ENCODE peak calls at places on chromosome 5, in four cellular contexts. C is HepG2, K is sigmoid colon, T is GM20000. F is an unnamed sample.

GRCh38 chr5:150065346-150065745 is 21.0 kb downstream of the CSF1R start:
- DNase-seq in T (no peak), K (peak), C (peak), F (no peak)

GRCh38 chr5:91864902-91865420 is 481.8 kb upstream of the ARRDC3 start:
- DNase-seq in C (no peak), K (no peak), T (no peak), F (no peak)

GRCh38 chr5:121962943-121963342 is 1.2 kb downstream of the SRFBP1 start:
- DNase-seq in K (no peak), C (no peak), T (no peak), F (no peak)

GRCh38 chr5:40755093-40755406 is 711 bp downstream of the TTC33 start:
- DNase-seq in K (peak), T (peak), C (peak), F (peak)

GRCh38 chr5:177306674-177307543 is 3.3 kb downstream of the PRELID1 start:
- DNase-seq in C (no peak), T (no peak), K (no peak), F (no peak)

GRCh38 chr5:93299596-93300308 is 281.3 kb downstream of the NR2F1-AS1 start:
- DNase-seq in C (no peak), T (no peak), K (no peak), F (no peak)

GRCh38 chr5:61274561-61274960 is 57.5 kb upstream of the ZSWIM6 start:
- DNase-seq in C (no peak), T (no peak), K (no peak), F (no peak)

GRCh38 chr5:179267071-179267670 is 78.1 kb downstream of the ADAMTS2 start:
- DNase-seq in K (peak), C (no peak), T (no peak), F (no peak)

GRCh38 chr5:127074466-127074865 is 1.2 kb upstream of the C5orf63 start:
- DNase-seq in T (no peak), C (no peak), K (no peak), F (no peak)

GRCh38 chr5:72324186-72324825 is 4.1 kb downstream of the PTCD2 start:
- DNase-seq in K (no peak), T (no peak), C (no peak), F (no peak)

GRCh38 chr5:5726401-5726800 is 303.9 kb downstream of the ICE1 start:
- DNase-seq in T (no peak), C (no peak), K (no peak), F (no peak)

GRCh38 chr5:34411470-34412346 is 244.4 kb upstream of the RAI14 start:
- DNase-seq in K (no peak), C (no peak), T (no peak), F (no peak)

GRCh38 chr5:32474201-32474854 is 29.8 kb upstream of the ZFR start:
- DNase-seq in C (no peak), T (no peak), K (no peak), F (no peak)

GRCh38 chr5:23072179-23072578 is 219.0 kb upstream of the CDH12 start:
- DNase-seq in T (peak), C (no peak), K (no peak), F (peak)

GRCh38 chr5:10524376-10525123 is 39.3 kb upstream of the ANKRD33B start:
- DNase-seq in C (no peak), K (no peak), T (no peak), F (no peak)

GRCh38 chr5:163705983-163706771 is 200.8 kb downstream of the MAT2B start:
- DNase-seq in C (no peak), T (no peak), K (no peak), F (no peak)

GRCh38 chr5:166074839-166075481 is 2216.5 kb upstream of the WWC1 start:
- DNase-seq in T (no peak), C (no peak), K (no peak), F (no peak)

GRCh38 chr5:14386882-14387575 is 194.6 kb upstream of the OTULINL start:
- DNase-seq in K (no peak), C (no peak), T (no peak), F (no peak)

GRCh38 chr5:159582756-159583523 is 252.7 kb upstream of the IL12B start:
- DNase-seq in T (no peak), K (no peak), C (no peak), F (no peak)

GRCh38 chr5:618450-618849 is 6.3 kb downstream of the CEP72 start:
- DNase-seq in K (peak), T (no peak), C (no peak), F (no peak)

GRCh38 chr5:172620506-172620905 is 20.6 kb upstream of the NEURL1B start:
- DNase-seq in C (no peak), T (no peak), K (no peak), F (no peak)

GRCh38 chr5:100970646-100971045 is 67.6 kb upstream of the ST8SIA4 start:
- DNase-seq in K (no peak), T (no peak), C (no peak), F (no peak)

GRCh38 chr5:77168884-77169254 is 41.6 kb upstream of the PDE8B start:
- DNase-seq in T (no peak), C (no peak), K (no peak), F (no peak)

GRCh38 chr5:34656001-34656699 is at the start of gene RAI14:
- DNase-seq in T (peak), C (peak), K (peak), F (peak)

GRCh38 chr5:103667068-103667467 is 104.5 kb upstream of the NUDT12 start:
- DNase-seq in T (no peak), C (no peak), K (no peak), F (no peak)

GRCh38 chr5:5250758-5251157 is 110.6 kb downstream of the ADAMTS16 start:
- DNase-seq in C (no peak), T (no peak), K (no peak), F (no peak)

GRCh38 chr5:6732634-6733410 is 19.6 kb downstream of the TENT4A start:
- DNase-seq in K (peak), C (no peak), T (no peak), F (no peak)

GRCh38 chr5:135191084-135191826 is 157.2 kb upstream of the PITX1 start:
- DNase-seq in K (peak), T (peak), C (peak), F (peak)

GRCh38 chr5:146345578-146346366 is 7.1 kb downstream of the POU4F3 start:
- DNase-seq in K (no peak), T (no peak), C (no peak), F (no peak)

GRCh38 chr5:154477382-154478223 is 424 bp downstream of the HAND1 start:
- DNase-seq in T (peak), C (no peak), K (no peak), F (peak)

GRCh38 chr5:107661038-107661649 is 9.6 kb downstream of the EFNA5 start:
- DNase-seq in T (no peak), C (no peak), K (no peak), F (no peak)

GRCh38 chr5:80128129-80128528 is 93.0 kb downstream of the THBS4 start:
- DNase-seq in K (no peak), T (no peak), C (peak), F (no peak)

DNA sequence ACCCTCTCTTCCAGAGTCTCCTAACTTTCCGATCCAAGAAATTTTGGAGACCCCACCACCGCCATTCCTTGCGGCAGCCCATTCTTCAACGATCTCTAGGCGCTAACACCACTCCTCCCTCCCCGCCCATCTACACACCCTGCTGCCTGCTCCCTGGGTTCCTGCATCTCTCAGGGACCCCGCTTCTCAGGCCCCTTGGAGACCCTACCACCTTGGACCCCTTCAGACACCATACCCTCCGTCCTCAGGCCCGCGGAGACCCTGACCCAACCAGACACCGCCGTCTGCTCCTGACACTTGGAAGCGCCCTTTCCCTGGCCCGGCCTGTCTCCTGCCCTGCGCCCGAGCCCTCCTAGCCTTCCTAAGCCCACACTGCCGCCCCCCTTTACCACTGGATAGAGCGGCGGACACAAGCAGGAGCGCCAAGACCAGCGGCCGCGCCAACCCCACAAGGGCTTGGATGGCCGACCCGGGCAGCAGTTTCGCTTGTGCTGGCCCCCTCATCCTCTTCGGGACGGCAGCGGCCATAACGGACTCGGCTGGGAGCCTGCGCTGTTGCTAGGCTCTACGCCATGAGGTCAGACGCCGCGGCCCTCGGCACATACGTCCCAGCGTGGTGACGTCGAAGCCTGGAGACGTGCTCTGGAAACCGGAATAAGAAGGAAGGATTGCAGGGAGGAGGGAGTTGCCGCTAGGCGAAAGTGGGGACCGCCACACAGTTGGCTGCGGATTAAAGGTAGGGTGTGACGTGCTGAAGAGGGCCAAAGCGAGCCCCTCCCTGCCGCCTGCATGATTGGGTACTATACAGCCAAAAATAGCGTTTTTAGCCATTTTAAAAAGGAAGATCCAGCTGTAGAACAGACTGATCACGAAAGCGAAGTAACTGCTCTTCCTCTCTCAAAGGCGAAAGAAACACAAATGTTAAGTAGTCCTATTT is at the start of gene C5orf15:
- DNase-seq in T (peak), C (peak), K (peak), F (peak)
- TF ChIP-seq CTCF in T (no peak), C (peak), K (no peak), F (no peak)

DNA sequence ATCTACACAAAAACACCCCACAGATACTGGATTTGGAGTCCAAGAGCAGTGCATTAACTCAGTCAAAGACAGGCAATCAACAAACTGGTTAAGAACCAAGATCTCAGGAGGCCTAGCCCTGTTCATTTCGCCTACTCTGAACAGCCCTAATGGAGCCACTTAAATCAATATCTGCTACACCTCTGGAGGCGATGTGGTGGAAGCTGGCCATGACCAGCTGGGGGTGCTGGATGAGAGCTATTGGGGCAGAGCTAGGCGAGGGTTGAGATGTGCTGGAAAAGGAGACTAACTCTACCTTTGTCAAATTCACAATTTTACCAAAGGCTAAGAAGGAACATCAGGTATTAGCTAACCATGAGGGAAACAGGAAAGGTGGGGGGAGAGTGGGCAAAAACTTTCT is 23.3 kb upstream of the ARSB start:
- DNase-seq in K (no peak), T (no peak), C (no peak), F (no peak)
- TF ChIP-seq CTCF in K (no peak), T (no peak), C (no peak), F (no peak)

DNA sequence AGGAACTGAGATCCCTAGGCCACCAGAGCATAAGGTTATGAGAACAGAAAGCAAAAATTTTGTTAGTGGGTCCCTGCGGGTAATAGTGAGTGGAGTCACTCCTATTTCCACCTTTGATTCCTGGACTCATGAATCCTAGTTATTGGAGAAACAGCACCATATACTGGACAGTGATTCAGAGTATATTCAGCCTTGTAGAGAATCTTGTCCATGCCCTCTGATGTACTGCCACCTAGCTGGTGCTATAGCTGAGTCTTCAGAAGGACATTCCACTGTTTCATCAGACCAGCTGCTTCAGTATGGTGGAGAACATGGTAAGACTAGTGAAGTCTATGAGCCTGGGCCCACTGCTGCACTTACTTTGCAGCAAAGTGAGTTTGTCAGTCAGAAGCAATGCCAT is 25.0 kb upstream of the ITGA2 start:
- DNase-seq in C (peak), T (no peak), K (no peak), F (no peak)
- TF ChIP-seq CTCF in C (peak), T (no peak), K (no peak), F (no peak)

GRCh38 chr5:139271201-139272027 is 22.1 kb upstream of the MATR3 start:
- DNase-seq in K (no peak), T (no peak), C (peak), F (no peak)
- TF ChIP-seq CTCF in K (no peak), T (no peak), C (no peak), F (no peak)

DNA sequence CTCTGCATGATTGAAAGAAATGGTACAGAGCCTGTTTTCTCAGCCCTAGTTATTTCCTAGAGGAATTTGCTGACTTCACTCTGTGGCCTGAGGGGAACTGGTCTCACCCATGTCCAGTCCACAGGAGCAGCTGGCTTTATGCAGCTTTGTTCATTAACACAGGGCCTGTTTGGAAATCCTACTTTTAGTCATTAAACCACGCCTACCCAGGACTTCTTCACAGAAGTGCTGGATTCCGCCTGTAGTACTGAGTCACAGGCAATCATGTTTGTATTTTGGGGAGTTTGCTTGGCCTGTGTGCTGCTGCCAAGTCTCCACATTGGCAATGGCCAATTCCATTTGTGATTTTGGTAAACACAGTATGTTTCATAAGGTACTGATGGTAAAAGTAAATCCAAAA is 52.8 kb downstream of the CTNND2 start:
- DNase-seq in T (no peak), C (no peak), K (no peak), F (no peak)
- TF ChIP-seq CTCF in T (no peak), C (no peak), K (no peak), F (no peak)

DNA sequence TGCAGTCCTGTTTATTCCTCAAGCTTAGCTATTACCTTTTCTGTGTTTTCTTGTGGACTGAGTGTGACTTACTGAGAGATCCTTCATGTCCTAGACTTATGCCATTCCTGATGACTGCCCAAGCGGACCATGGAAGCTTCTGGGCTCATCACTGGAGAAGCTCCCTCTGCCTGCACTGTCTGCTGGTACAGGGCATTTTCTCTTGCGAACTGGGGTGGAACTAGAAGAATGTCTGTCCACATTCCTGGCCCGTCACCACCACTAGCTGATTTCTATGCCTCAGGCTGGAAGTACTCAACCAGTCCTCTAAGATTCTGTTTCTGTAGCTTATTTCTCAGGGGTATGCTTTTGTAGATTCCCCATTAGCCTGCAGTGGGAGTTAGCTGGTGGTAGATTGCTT is 12.3 kb downstream of the SLC36A1 start:
- DNase-seq in K (no peak), C (no peak), T (no peak), F (no peak)
- TF ChIP-seq CTCF in K (no peak), C (no peak), T (no peak), F (no peak)

DNA sequence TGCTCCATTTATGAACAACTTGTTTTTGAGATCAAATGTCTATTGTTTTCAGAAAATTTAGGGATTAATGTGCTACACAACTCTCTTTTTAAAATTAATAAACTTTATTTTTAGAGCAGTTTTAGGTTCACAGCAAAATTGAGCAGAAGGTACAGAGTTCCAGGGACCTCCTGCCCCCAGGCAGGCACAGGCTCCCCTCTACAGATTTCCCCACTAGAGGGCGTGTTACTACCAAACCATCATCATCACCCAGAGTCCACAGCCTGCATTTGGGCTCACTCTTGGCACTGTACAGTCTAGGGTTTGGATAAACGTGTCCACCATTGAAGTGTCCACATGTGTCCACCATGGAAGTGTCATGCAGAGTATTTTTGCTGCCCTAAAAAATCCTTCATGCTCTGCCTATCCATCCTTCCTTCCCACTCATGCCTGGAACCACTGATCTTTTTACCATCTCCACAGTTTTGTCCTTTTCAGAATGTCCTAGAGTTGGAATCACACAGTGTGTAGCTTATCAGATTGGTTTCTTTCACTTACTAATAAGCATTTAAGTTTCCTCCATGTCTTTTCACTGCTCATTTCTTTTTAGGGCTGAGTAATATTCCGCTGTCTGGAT is 61.7 kb downstream of the MRPL36 start:
- DNase-seq in T (peak), C (peak), K (no peak), F (peak)
- TF ChIP-seq CTCF in T (peak), C (peak), K (no peak), F (peak)

DNA sequence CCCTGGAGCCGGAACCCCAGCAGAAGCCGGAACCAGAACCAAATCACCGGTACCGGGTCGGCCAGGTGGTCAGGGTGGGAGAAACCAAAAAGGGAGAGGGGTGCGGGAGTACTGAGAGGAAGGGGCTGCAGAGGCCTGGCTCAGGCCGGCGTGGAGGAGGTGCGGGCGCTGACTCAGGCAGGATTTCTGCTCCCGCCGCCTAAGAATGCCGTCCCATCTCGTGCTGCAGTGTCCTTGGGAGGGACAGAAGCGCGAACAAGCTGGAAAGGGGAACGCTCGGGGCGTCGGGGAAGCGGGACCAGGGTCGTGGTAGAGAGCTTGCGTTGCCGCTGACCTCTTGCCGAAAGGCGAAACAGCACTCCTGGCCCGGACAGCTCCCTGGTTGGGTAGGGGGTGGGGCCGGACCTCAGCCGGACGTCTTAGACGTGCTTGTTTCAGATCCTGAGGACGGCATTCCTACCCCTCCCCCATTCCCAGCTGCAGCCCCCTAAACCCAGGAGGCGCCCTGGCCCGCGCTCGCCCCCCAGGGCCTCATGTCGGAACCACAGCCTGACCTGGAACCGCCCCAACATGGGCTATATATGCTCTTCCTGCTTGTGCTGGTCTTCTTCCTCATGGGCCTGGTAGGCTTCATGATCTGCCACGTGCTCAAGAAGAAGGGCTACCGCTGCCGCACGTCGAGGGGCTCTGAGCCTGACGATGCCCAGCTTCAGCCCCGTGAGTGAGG is 1.1 kb downstream of the RELL2 start:
- DNase-seq in K (peak), T (peak), C (peak), F (peak)
- TF ChIP-seq CTCF in K (no peak), T (peak), C (peak), F (peak)

GRCh38 chr5:1772634-1773033 is 27.0 kb downstream of the MRPL36 start:
- DNase-seq in C (peak), K (peak), T (no peak), F (peak)
- TF ChIP-seq CTCF in C (peak), K (no peak), T (no peak), F (peak)

DNA sequence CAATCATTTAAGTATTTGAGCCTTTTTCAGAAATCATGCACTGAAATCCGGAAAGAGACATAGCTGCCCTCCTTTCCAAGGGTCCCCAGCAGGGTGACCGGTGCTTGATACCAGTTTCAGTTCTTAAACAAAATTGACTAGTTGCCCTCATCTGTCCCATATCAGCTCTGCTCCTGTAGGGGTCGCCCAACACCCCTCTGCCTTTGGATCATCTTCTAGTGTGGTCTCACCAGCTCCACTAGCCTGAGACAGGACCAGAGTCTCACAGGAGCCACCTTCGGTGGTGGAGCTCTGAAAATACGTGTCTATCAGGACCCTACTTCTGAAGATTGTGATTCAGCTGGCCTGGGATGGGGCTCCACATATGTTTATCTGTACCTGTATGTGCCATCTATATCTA is 428.2 kb downstream of the ENC1 start:
- DNase-seq in C (peak), K (no peak), T (no peak), F (no peak)
- TF ChIP-seq CTCF in C (peak), K (no peak), T (no peak), F (peak)

F was measured in GM13977.